ENCODE peak calls at places on chromosomes 4 and X, in ten cellular contexts. B is fibroblast of the aortic adventitia; E is H7; R is activated CD4-positive, alpha-beta T cell treated with anti-CD3 and anti-CD28 coated beads for 1 hour; D is stimulated activated CD8-positive, alpha-beta memory T cell treated with anti-CD3 and anti-CD28 coated beads, Interleukin-7, amount 100 ng/mL, for 1 hour; Z is mucosa of descending colon; V is mucosa of gallbladder; Y is neural progenitor cell; H is progenitor cell of endocrine pancreas; F is H54. G is an unnamed sample.

GRCh38 chrX:15319075-15319474 is 3.6 kb upstream of the ASB11 start:
- DNase-seq in B (no peak), E (no peak), R (no peak), D (no peak), Z (no peak), V (no peak), Y (no peak), H (no peak), F (no peak), G (no peak)

GRCh38 chr4:38202223-38202622 is 242.0 kb downstream of the PTTG2 start:
- DNase-seq in B (no peak), E (no peak), R (no peak), D (no peak), Z (peak; percentile 78), V (no peak), Y (no peak), H (no peak), F (no peak), G (no peak)

GRCh38 chrX:11609109-11609508 is 56.6 kb downstream of the ARHGAP6 start:
- DNase-seq in B (no peak), E (no peak), R (no peak), D (no peak), Z (no peak), V (no peak), Y (no peak), H (no peak), F (no peak), G (no peak)

GRCh38 chrX:68440940-68441339 is 7.6 kb upstream of the OPHN1 start:
- DNase-seq in B (peak; percentile 92), E (no peak), R (no peak), D (no peak), Z (peak; percentile 79), V (peak; percentile 62), Y (no peak), H (no peak), F (no peak), G (peak; percentile 89)

GRCh38 chr4:23956601-23957364 is 66.9 kb upstream of the PPARGC1A start:
- DNase-seq in B (no peak), E (no peak), R (no peak), D (no peak), Z (no peak), V (no peak), Y (no peak), H (no peak), F (peak; percentile 3), G (no peak)

GRCh38 chrX:29941292-29941691 is 274.1 kb upstream of the MAGEB2 start:
- DNase-seq in B (peak; percentile 5), E (no peak), R (no peak), D (no peak), Z (no peak), V (no peak), Y (no peak), H (no peak), F (no peak), G (peak; percentile 55)

GRCh38 chr4:166312166-166312565 is 439.1 kb downstream of the TLL1 start:
- DNase-seq in B (peak; percentile 19), E (no peak), R (no peak), D (no peak), Z (no peak), V (no peak), Y (no peak), H (no peak), F (no peak), G (peak; percentile 7)

GRCh38 chr4:6278801-6279197 is 9.1 kb downstream of the WFS1 start:
- DNase-seq in B (peak; percentile 74), E (no peak), R (no peak), D (no peak), Z (peak; percentile 50), V (peak; percentile 73), Y (no peak), H (no peak), F (no peak), G (peak; percentile 76)

GRCh38 chr4:89556596-89557305 is 249.2 kb upstream of the GPRIN3 start:
- DNase-seq in B (no peak), E (no peak), R (no peak), D (no peak), Z (no peak), V (no peak), Y (no peak), H (no peak), F (no peak), G (peak; percentile 35)

GRCh38 chrX:19709812-19710518 is 177.4 kb downstream of the SH3KBP1 start:
- DNase-seq in B (peak; percentile 72), E (no peak), R (no peak), D (no peak), Z (no peak), V (no peak), Y (no peak), H (no peak), F (peak; percentile 8), G (peak; percentile 58)

GRCh38 chr4:48836658-48837057 is 5.8 kb downstream of the OCIAD1 start:
- DNase-seq in B (no peak), E (no peak), R (no peak), D (no peak), Z (no peak), V (no peak), Y (no peak), H (no peak), F (no peak), G (no peak)

GRCh38 chr4:159003420-159004253 is 99.2 kb upstream of the RAPGEF2 start:
- DNase-seq in B (peak; percentile 47), E (no peak), R (no peak), D (no peak), Z (no peak), V (no peak), Y (no peak), H (no peak), F (no peak), G (peak; percentile 20)

GRCh38 chr4:6695660-6696581 is 2.2 kb downstream of the S100P start:
- DNase-seq in B (no peak), E (peak; percentile 36), R (no peak), D (no peak), Z (peak; percentile 71), V (peak; percentile 52), Y (no peak), H (no peak), F (no peak), G (no peak)

GRCh38 chr4:25787891-25788331 is 74.9 kb downstream of the SEL1L3 start:
- DNase-seq in B (peak; percentile 9), E (no peak), R (no peak), D (no peak), Z (no peak), V (peak; percentile 85), Y (no peak), H (no peak), F (no peak), G (no peak)